ENCODE peak calls at places on chromosomes 6 and 20, in nine cellular contexts. Y is stimulated activated naive CD8-positive, alpha-beta T cell treated with anti-CD3 and anti-CD28 coated beads, Interleukin-15, amount 100 ng/mL, for 72 hours; V is WTC11; U is NCI-H1417 treated with DMSO at 0.1 percent for 48 hours; K is mesothelial cell of epicardium; D is stimulated activated CD4-positive, alpha-beta T cell treated with anti-CD3 and anti-CD28 coated beads, Interleukin-4, amount 100 ng/mL, for 24 hours; S is EL; B is type B pancreatic cell; E is HT-29. F is an unnamed sample.

GRCh38 chr6:112710710-112711109 is 363.6 kb downstream of the RFPL4B start:
- DNase-seq in Y (no peak), V (no peak), U (no peak), K (no peak), D (no peak), S (no peak), B (no peak), E (no peak), F (no peak)

GRCh38 chr6:125057392-125058246 is 95.4 kb downstream of the RNF217 start:
- DNase-seq in Y (no peak), V (no peak), U (no peak), K (no peak), D (no peak), S (no peak), B (no peak), E (no peak), F (no peak)

GRCh38 chr6:16056263-16056870 is 72.5 kb upstream of the MYLIP start:
- DNase-seq in Y (no peak), V (no peak), U (no peak), K (no peak), D (no peak), S (peak; percentile 22), B (no peak), E (no peak), F (no peak)

GRCh38 chr6:20877008-20877937 is 343.0 kb downstream of the CDKAL1 start:
- DNase-seq in Y (no peak), V (no peak), U (no peak), K (no peak), D (peak; percentile 10), S (peak; percentile 94), B (no peak), E (peak; percentile 91), F (peak; percentile 37)

GRCh38 chr6:152380351-152380767 is 256.8 kb downstream of the SYNE1 start:
- DNase-seq in Y (no peak), V (no peak), U (no peak), K (no peak), D (no peak), S (peak; percentile 70), B (no peak), E (peak; percentile 20), F (no peak)

GRCh38 chr6:127343753-127344659 is 597 bp upstream of the ECHDC1 start:
- DNase-seq in Y (no peak), V (no peak), U (peak; percentile 20), K (no peak), D (peak; percentile 4), S (peak; percentile 40), B (no peak), E (peak; percentile 52), F (peak; percentile 9)

GRCh38 chr20:46928580-46929132 is 34.0 kb downstream of the EYA2 start:
- DNase-seq in Y (no peak), V (no peak), U (no peak), K (no peak), D (no peak), S (peak; percentile 25), B (no peak), E (no peak), F (no peak)

GRCh38 chr20:33740189-33740588 is 8.4 kb downstream of the ZNF341 start:
- DNase-seq in Y (no peak), V (no peak), U (no peak), K (no peak), D (no peak), S (no peak), B (no peak), E (no peak), F (no peak)

GRCh38 chr6:69907981-69908498 is 41.7 kb downstream of the COL19A1 start:
- DNase-seq in Y (no peak), V (no peak), U (no peak), K (no peak), D (no peak), S (no peak), B (no peak), E (no peak), F (no peak)

GRCh38 chr20:20780127-20780822 is 67.8 kb upstream of the RALGAPA2 start:
- DNase-seq in Y (no peak), V (no peak), U (no peak), K (no peak), D (no peak), S (no peak), B (no peak), E (peak; percentile 68), F (no peak)

GRCh38 chr6:141484726-141485125 is 648.0 kb upstream of the GJE1 start:
- DNase-seq in Y (peak; percentile 20), V (no peak), U (no peak), K (no peak), D (peak; percentile 15), S (peak; percentile 21), B (no peak), E (no peak), F (peak; percentile 38)

GRCh38 chr6:125114248-125114858 is 39.2 kb upstream of the TPD52L1 start:
- DNase-seq in Y (no peak), V (peak; percentile 42), U (no peak), K (no peak), D (peak; percentile 43), S (peak; percentile 64), B (no peak), E (peak; percentile 63), F (no peak)

GRCh38 chr20:51077601-51078000 is 54.7 kb upstream of the KCNG1 start:
- DNase-seq in Y (no peak), V (no peak), U (no peak), K (no peak), D (no peak), S (no peak), B (no peak), E (no peak), F (no peak)

GRCh38 chr6:139376054-139376355 is 1.6 kb upstream of the CITED2 start:
- DNase-seq in Y (no peak), V (no peak), U (no peak), K (no peak), D (no peak), S (peak; percentile 60), B (no peak), E (no peak), F (no peak)

GRCh38 chr6:24524801-24525200 is 30.0 kb downstream of the ALDH5A1 start:
- DNase-seq in Y (no peak), V (peak; percentile 19), U (peak; percentile 1), K (no peak), D (no peak), S (peak; percentile 47), B (no peak), E (peak; percentile 60), F (no peak)

GRCh38 chr6:12298017-12298958 is 8.1 kb downstream of the EDN1 start:
- DNase-seq in Y (no peak), V (no peak), U (no peak), K (no peak), D (no peak), S (no peak), B (no peak), E (peak; percentile 29), F (no peak)

GRCh38 chr6:11364971-11365397 is 132.5 kb upstream of the NEDD9 start:
- DNase-seq in Y (no peak), V (no peak), U (no peak), K (no peak), D (no peak), S (no peak), B (no peak), E (no peak), F (no peak)

GRCh38 chr20:53774487-53775203 is 181.0 kb upstream of the ZNF217 start:
- DNase-seq in Y (no peak), V (no peak), U (no peak), K (no peak), D (no peak), S (peak; percentile 98), B (no peak), E (peak; percentile 45), F (no peak)

GRCh38 chr6:13872681-13873080 is 52.1 kb upstream of the RNF182 start:
- DNase-seq in Y (no peak), V (no peak), U (no peak), K (no peak), D (no peak), S (no peak), B (no peak), E (no peak), F (no peak)

GRCh38 chr6:136249336-136249735 is 775 bp downstream of the MTFR2 start:
- DNase-seq in Y (peak; percentile 15), V (no peak), U (no peak), K (no peak), D (no peak), S (peak; percentile 34), B (no peak), E (peak; percentile 32), F (no peak)

GRCh38 chr6:52724041-52724405 is 39.3 kb downstream of the GSTA2 start:
- DNase-seq in Y (no peak), V (no peak), U (no peak), K (no peak), D (no peak), S (peak; percentile 77), B (no peak), E (no peak), F (no peak)

GRCh38 chr6:136146130-136146529 is 104.0 kb downstream of the MTFR2 start:
- DNase-seq in Y (no peak), V (no peak), U (no peak), K (no peak), D (no peak), S (no peak), B (no peak), E (no peak), F (no peak)

GRCh38 chr20:24694157-24694726 is 224.8 kb downstream of the SYNDIG1 start:
- DNase-seq in Y (no peak), V (no peak), U (no peak), K (peak; percentile 20), D (no peak), S (no peak), B (no peak), E (no peak), F (no peak)

GRCh38 chr6:157514659-157515496 is 133.9 kb downstream of the ZDHHC14 start:
- DNase-seq in Y (no peak), V (no peak), U (no peak), K (no peak), D (no peak), S (peak; percentile 89), B (no peak), E (peak; percentile 32), F (no peak)

GRCh38 chr6:133179483-133179882 is 61.7 kb upstream of the EYA4 start:
- DNase-seq in Y (no peak), V (no peak), U (no peak), K (no peak), D (no peak), S (no peak), B (no peak), E (peak; percentile 28), F (no peak)

GRCh38 chr20:44961868-44962267 is 1.7 kb upstream of the TOMM34 start:
- DNase-seq in Y (no peak), V (no peak), U (no peak), K (no peak), D (no peak), S (peak; percentile 80), B (no peak), E (no peak), F (no peak)

GRCh38 chr6:53065266-53066058 is at the start of gene FBXO9:
- DNase-seq in Y (no peak), V (peak; percentile 71), U (no peak), K (peak; percentile 87), D (peak; percentile 79), S (peak; percentile 65), B (peak; percentile 85), E (no peak), F (peak; percentile 85)

GRCh38 chr20:36144336-36144735 is 10.2 kb upstream of the EPB41L1 start:
- DNase-seq in Y (no peak), V (no peak), U (no peak), K (no peak), D (no peak), S (peak; percentile 51), B (no peak), E (no peak), F (no peak)

GRCh38 chr6:131413831-131414191 is 159.2 kb upstream of the ARG1 start:
- DNase-seq in Y (no peak), V (no peak), U (no peak), K (no peak), D (no peak), S (no peak), B (no peak), E (no peak), F (no peak)

GRCh38 chr6:136466789-136467585 is 83.2 kb downstream of the MAP7 start:
- DNase-seq in Y (no peak), V (no peak), U (no peak), K (no peak), D (no peak), S (no peak), B (no peak), E (no peak), F (no peak)